ENCODE peak calls at places on chromosome 15, in six cellular contexts. One of them, this sample, is unnamed.

GRCh38 chr15:29139540-29140459 is 129.8 kb downstream of the NSMCE3 start:
- DNase-seq in left ventricle myocardium inferior: no peak
- DNase-seq in neural progenitor cell: peak; percentile 85
- DNase-seq in right cardiac atrium: peak; percentile 77
- DNase-seq in osteoblast: peak; percentile 98
- DNase-seq in tibial artery: peak; percentile 60
- DNase-seq in this sample: peak; percentile 62

GRCh38 chr15:83190450-83190849 is 17.2 kb downstream of the HDGFL3 start:
- DNase-seq in left ventricle myocardium inferior: no peak
- DNase-seq in neural progenitor cell: no peak
- DNase-seq in right cardiac atrium: no peak
- DNase-seq in osteoblast: peak; percentile 8
- DNase-seq in tibial artery: no peak
- DNase-seq in this sample: no peak

GRCh38 chr15:88448991-88449461 is 18.2 kb downstream of the MRPL46 start:
- DNase-seq in left ventricle myocardium inferior: no peak
- DNase-seq in neural progenitor cell: no peak
- DNase-seq in right cardiac atrium: no peak
- DNase-seq in osteoblast: no peak
- DNase-seq in tibial artery: no peak
- DNase-seq in this sample: no peak

GRCh38 chr15:94439158-94439557 is 207.8 kb downstream of the MCTP2 start:
- DNase-seq in left ventricle myocardium inferior: no peak
- DNase-seq in neural progenitor cell: no peak
- DNase-seq in right cardiac atrium: no peak
- DNase-seq in osteoblast: no peak
- DNase-seq in tibial artery: no peak
- DNase-seq in this sample: no peak

GRCh38 chr15:85282504-85283115 is 97.8 kb upstream of the AKAP13 start:
- DNase-seq in left ventricle myocardium inferior: no peak
- DNase-seq in neural progenitor cell: no peak
- DNase-seq in right cardiac atrium: no peak
- DNase-seq in osteoblast: peak; percentile 79
- DNase-seq in tibial artery: no peak
- DNase-seq in this sample: no peak

GRCh38 chr15:29216955-29217354 is 52.7 kb downstream of the NSMCE3 start:
- DNase-seq in left ventricle myocardium inferior: no peak
- DNase-seq in neural progenitor cell: no peak
- DNase-seq in right cardiac atrium: no peak
- DNase-seq in osteoblast: no peak
- DNase-seq in tibial artery: no peak
- DNase-seq in this sample: no peak

GRCh38 chr15:99706557-99707303 is 26.5 kb downstream of the LYSMD4 start:
- DNase-seq in left ventricle myocardium inferior: no peak
- DNase-seq in neural progenitor cell: no peak
- DNase-seq in right cardiac atrium: no peak
- DNase-seq in osteoblast: no peak
- DNase-seq in tibial artery: no peak
- DNase-seq in this sample: peak; percentile 51

GRCh38 chr15:92662797-92663196 is 7.2 kb upstream of the FAM174B start:
- DNase-seq in left ventricle myocardium inferior: no peak
- DNase-seq in neural progenitor cell: no peak
- DNase-seq in right cardiac atrium: no peak
- DNase-seq in osteoblast: no peak
- DNase-seq in tibial artery: no peak
- DNase-seq in this sample: no peak

GRCh38 chr15:50939911-50940310 is 31.4 kb downstream of the AP4E1 start:
- DNase-seq in left ventricle myocardium inferior: no peak
- DNase-seq in neural progenitor cell: no peak
- DNase-seq in right cardiac atrium: no peak
- DNase-seq in osteoblast: no peak
- DNase-seq in tibial artery: no peak
- DNase-seq in this sample: no peak

GRCh38 chr15:78763796-78764241 is 47.4 kb downstream of the ADAMTS7 start:
- DNase-seq in left ventricle myocardium inferior: no peak
- DNase-seq in neural progenitor cell: no peak
- DNase-seq in right cardiac atrium: peak; percentile 60
- DNase-seq in osteoblast: no peak
- DNase-seq in tibial artery: peak; percentile 60
- DNase-seq in this sample: no peak

GRCh38 chr15:81475926-81476325 is 101.9 kb upstream of the TMC3 start:
- DNase-seq in left ventricle myocardium inferior: no peak
- DNase-seq in neural progenitor cell: no peak
- DNase-seq in right cardiac atrium: no peak
- DNase-seq in osteoblast: no peak
- DNase-seq in tibial artery: no peak
- DNase-seq in this sample: no peak

GRCh38 chr15:81950841-81951414 is 94.9 kb downstream of the MEX3B start:
- DNase-seq in left ventricle myocardium inferior: no peak
- DNase-seq in neural progenitor cell: no peak
- DNase-seq in right cardiac atrium: no peak
- DNase-seq in osteoblast: no peak
- DNase-seq in tibial artery: no peak
- DNase-seq in this sample: no peak

GRCh38 chr15:99076109-99076508 is 28.8 kb upstream of the SYNM start:
- DNase-seq in left ventricle myocardium inferior: no peak
- DNase-seq in neural progenitor cell: no peak
- DNase-seq in right cardiac atrium: no peak
- DNase-seq in osteoblast: no peak
- DNase-seq in tibial artery: no peak
- DNase-seq in this sample: no peak

GRCh38 chr15:35290301-35290721 is 205.2 kb upstream of the NANOGP8 start:
- DNase-seq in left ventricle myocardium inferior: no peak
- DNase-seq in neural progenitor cell: no peak
- DNase-seq in right cardiac atrium: no peak
- DNase-seq in osteoblast: no peak
- DNase-seq in tibial artery: no peak
- DNase-seq in this sample: no peak

GRCh38 chr15:60982249-60982932 is 246.7 kb downstream of the RORA start:
- DNase-seq in left ventricle myocardium inferior: no peak
- DNase-seq in neural progenitor cell: no peak
- DNase-seq in right cardiac atrium: no peak
- DNase-seq in osteoblast: no peak
- DNase-seq in tibial artery: no peak
- DNase-seq in this sample: no peak

GRCh38 chr15:64574220-64574994 is 114.0 kb downstream of the ZNF609 start:
- DNase-seq in left ventricle myocardium inferior: no peak
- DNase-seq in neural progenitor cell: no peak
- DNase-seq in right cardiac atrium: no peak
- DNase-seq in osteoblast: peak; percentile 85
- DNase-seq in tibial artery: no peak
- DNase-seq in this sample: no peak

GRCh38 chr15:91706366-91707032 is 147.0 kb upstream of the SLCO3A1 start:
- DNase-seq in left ventricle myocardium inferior: peak; percentile 63
- DNase-seq in neural progenitor cell: peak; percentile 89
- DNase-seq in right cardiac atrium: peak; percentile 78
- DNase-seq in osteoblast: peak; percentile 85
- DNase-seq in tibial artery: peak; percentile 83
- DNase-seq in this sample: peak; percentile 64

GRCh38 chr15:41917767-41918430 is 24.0 kb upstream of the SPTBN5 start:
- DNase-seq in left ventricle myocardium inferior: peak; percentile 66
- DNase-seq in neural progenitor cell: no peak
- DNase-seq in right cardiac atrium: no peak
- DNase-seq in osteoblast: peak; percentile 95
- DNase-seq in tibial artery: peak; percentile 67
- DNase-seq in this sample: no peak

GRCh38 chr15:41914406-41914805 is 20.6 kb upstream of the SPTBN5 start:
- DNase-seq in left ventricle myocardium inferior: no peak
- DNase-seq in neural progenitor cell: no peak
- DNase-seq in right cardiac atrium: no peak
- DNase-seq in osteoblast: no peak
- DNase-seq in tibial artery: peak; percentile 42
- DNase-seq in this sample: no peak

GRCh38 chr15:41913251-41913650 is 19.4 kb upstream of the SPTBN5 start:
- DNase-seq in left ventricle myocardium inferior: no peak
- DNase-seq in neural progenitor cell: no peak
- DNase-seq in right cardiac atrium: no peak
- DNase-seq in osteoblast: no peak
- DNase-seq in tibial artery: no peak
- DNase-seq in this sample: no peak

GRCh38 chr15:41918506-41919126 is 24.8 kb upstream of the SPTBN5 start:
- DNase-seq in left ventricle myocardium inferior: no peak
- DNase-seq in neural progenitor cell: no peak
- DNase-seq in right cardiac atrium: no peak
- DNase-seq in osteoblast: no peak
- DNase-seq in tibial artery: peak; percentile 57
- DNase-seq in this sample: no peak

DNA sequence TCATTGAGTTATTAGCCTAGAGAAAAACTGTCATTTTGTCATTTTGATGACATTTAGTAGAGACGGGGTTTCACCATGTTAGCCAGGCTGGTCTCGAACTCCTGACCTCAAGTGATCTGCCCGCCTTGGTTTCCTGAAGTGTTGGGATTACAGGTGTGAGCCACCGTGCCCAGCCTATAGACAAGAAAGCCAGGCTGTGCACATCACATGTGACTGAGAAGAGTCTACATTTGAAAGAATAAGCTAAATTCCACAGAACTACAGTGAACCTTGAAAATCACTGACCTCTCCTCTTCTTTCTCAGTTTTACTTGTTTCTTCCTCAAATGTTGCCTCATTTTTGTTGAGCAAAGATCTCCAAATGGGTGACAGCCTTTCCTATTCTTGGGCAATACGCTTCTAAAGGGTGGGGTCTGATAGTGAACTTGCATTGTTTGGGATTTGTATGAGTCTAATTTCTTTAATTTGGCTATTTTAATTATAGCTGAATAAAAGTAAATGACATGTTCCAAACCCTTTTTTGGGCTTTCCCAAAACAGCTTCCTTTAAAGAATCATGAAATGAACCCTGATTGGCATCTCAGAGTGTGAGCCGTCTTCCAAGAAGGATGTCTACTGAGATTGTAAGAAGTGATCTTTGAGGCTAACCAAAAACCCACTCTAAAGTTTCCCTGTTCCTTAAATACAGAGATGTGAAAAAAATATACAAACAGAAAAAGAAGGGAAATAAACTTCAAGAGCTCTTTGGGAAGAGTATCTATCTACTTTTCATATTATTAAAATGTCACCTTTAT is 21.5 kb upstream of the SPTBN5 start:
- DNase-seq in left ventricle myocardium inferior: no peak
- DNase-seq in neural progenitor cell: no peak
- DNase-seq in right cardiac atrium: no peak
- DNase-seq in osteoblast: no peak
- DNase-seq in tibial artery: peak; percentile 32
- DNase-seq in this sample: no peak
- H3K27ac ChIP-seq in left ventricle myocardium inferior: peak overlapping the region; percentile 89
- H3K27ac ChIP-seq in neural progenitor cell: no peak overlapping the region
- H3K27ac ChIP-seq in right cardiac atrium: peak overlapping the region; percentile 53
- H3K27ac ChIP-seq in osteoblast: no peak overlapping the region
- H3K27ac ChIP-seq in tibial artery: no peak overlapping the region
- H3K27ac ChIP-seq in this sample: no peak overlapping the region

GRCh38 chr15:100768501-100768931 is 111.1 kb upstream of the ALDH1A3 start:
- DNase-seq in left ventricle myocardium inferior: no peak
- DNase-seq in neural progenitor cell: no peak
- DNase-seq in right cardiac atrium: no peak
- DNase-seq in osteoblast: peak; percentile 44
- DNase-seq in tibial artery: no peak
- DNase-seq in this sample: no peak
- H3K4me1 ChIP-seq in left ventricle myocardium inferior: no peaks in the 10 kb centered on the region
- H3K4me1 ChIP-seq in neural progenitor cell: peaks cover 27% of the 10 kb centered on the region
- H3K4me1 ChIP-seq in right cardiac atrium: no peaks in the 10 kb centered on the region
- H3K4me1 ChIP-seq in osteoblast: peaks cover 19% of the 10 kb centered on the region
- H3K4me1 ChIP-seq in tibial artery: no peaks in the 10 kb centered on the region
- H3K4me1 ChIP-seq in this sample: no peaks in the 10 kb centered on the region

DNA sequence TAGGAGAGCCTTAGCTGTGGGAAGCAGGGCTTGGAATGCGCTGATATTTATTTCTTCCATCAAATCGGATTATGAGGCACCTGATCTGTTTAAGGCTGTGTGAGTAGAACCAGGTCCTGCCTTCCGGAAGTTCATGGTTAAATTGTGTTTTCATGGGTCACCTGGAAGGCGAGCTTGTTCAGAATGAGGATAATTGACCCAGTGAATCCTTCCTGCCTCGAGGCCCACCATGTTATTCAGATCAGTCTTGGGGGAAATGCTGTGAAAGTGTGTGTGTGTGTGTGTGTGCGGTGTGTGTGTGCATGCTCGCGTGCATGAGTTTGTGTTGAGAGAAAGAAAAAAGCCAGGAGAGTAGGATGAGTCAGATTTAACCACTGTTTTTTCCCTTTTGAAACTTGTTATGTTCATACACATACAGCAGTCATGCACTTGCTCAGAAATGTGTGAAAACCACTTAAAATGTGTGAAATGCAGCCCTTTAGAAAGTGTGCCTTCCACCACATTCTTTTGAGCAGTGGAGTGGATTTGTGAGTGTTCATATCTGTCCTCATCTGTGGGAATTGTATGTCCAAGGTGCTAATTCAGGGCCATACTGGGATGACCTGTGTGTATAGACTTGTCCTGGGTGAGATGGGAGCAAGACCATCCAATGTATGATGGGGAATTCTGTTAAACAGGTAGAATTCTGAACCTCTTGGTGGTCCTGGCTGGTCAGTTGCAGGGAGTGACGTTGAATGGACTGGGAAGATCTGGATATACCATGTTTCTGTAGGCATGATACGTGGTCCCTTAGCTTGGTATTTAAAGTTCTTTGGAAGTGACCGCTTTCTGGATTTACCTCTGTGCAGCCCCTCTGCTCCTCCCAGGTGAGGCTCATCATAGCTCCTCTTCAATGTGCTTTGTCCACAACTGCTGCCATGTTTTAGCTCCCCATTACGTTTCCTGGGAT is 36.9 kb downstream of the SMAD3 start:
- DNase-seq in left ventricle myocardium inferior: no peak
- DNase-seq in neural progenitor cell: no peak
- DNase-seq in right cardiac atrium: no peak
- DNase-seq in osteoblast: no peak
- DNase-seq in tibial artery: no peak
- DNase-seq in this sample: peak; percentile 72
- H3K4me3 ChIP-seq in left ventricle myocardium inferior: no peak overlapping the region
- H3K4me3 ChIP-seq in neural progenitor cell: no peak overlapping the region
- H3K4me3 ChIP-seq in right cardiac atrium: no peak overlapping the region
- H3K4me3 ChIP-seq in osteoblast: no peak overlapping the region
- H3K4me3 ChIP-seq in tibial artery: no peak overlapping the region
- H3K4me3 ChIP-seq in this sample: peak overlapping the region; percentile 37

DNA sequence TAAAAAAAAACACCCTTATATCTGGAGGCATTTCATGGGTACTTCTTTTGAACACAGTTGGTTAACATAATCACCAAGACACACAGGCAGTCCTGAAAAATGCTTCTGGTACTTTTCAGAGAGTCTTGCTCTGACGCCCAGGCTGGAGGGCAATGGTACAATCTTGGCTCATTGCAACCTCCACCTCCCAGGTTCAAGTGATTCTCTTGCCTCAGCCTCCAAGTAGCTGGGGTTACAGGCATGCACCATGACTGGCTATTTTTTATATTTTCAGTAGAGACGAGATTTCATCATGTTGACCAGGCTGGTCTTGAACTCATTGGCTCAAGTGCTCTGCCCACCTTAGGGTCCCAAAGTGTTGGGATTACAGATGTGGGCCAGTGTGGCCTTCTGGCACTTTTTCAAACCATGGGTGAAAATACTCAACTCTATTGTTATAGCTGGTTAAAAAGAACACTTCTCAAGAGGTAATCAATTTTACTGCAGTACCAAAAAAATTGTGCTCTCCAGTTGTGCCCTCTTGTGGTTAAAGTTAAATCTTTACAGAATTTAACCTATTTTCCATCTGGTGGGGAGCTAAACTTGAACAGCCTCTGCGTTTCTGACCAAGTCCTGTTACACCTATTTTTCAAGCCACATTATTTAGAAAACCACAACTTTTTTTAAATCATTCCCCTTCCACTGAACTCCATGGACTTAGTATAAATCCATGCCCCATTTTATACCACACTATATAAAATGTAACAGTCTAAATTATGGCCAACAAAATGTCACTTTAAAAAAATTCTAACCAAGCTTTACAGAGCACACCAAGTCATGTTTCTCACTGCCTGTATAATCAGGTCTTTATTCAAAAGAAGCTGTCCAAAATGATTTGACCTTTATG is 1.2 kb upstream of the SNAPC5 start:
- DNase-seq in left ventricle myocardium inferior: no peak
- DNase-seq in neural progenitor cell: peak; percentile 16
- DNase-seq in right cardiac atrium: no peak
- DNase-seq in osteoblast: no peak
- DNase-seq in tibial artery: no peak
- DNase-seq in this sample: no peak
- H3K27ac ChIP-seq in left ventricle myocardium inferior: peak overlapping the region; percentile 92
- H3K27ac ChIP-seq in neural progenitor cell: no peak overlapping the region
- H3K27ac ChIP-seq in right cardiac atrium: no peak overlapping the region
- H3K27ac ChIP-seq in osteoblast: peak overlapping the region; percentile 19
- H3K27ac ChIP-seq in tibial artery: no peak overlapping the region
- H3K27ac ChIP-seq in this sample: peak overlapping the region; percentile 8

This sample was measured in CD8-positive, alpha-beta memory T cell.